ENCODE peak calls at places on chromosomes 4 and X, in ten cellular contexts. One of them, this sample, is unnamed. For H3K9me3, the result is how much of the 10 kb centered on the place peaks cover.

GRCh38 chrX:96436105-96436504 is 248.5 kb upstream of the DIAPH2 start:
- DNase-seq in fibroblast of lung: peak
- DNase-seq in ovary: no peak
- DNase-seq in GM23248: peak
- DNase-seq in CD4-positive, alpha-beta T cell: no peak
- DNase-seq in upper lobe of left lung: no peak
- DNase-seq in tibial artery: no peak
- DNase-seq in prostate gland: no peak
- DNase-seq in right atrium auricular region: no peak
- DNase-seq in neuronal stem cell: no peak
- DNase-seq in this sample: no peak

GRCh38 chr4:74671074-74671698 is 123.1 kb downstream of the BTC start:
- DNase-seq in GM23248: peak
- DNase-seq in ovary: peak
- DNase-seq in fibroblast of lung: peak
- DNase-seq in prostate gland: no peak
- DNase-seq in neuronal stem cell: peak
- DNase-seq in right atrium auricular region: no peak
- DNase-seq in CD4-positive, alpha-beta T cell: peak
- DNase-seq in tibial artery: no peak
- DNase-seq in upper lobe of left lung: peak
- DNase-seq in this sample: no peak

GRCh38 chr4:146243141-146243882 is 29.0 kb downstream of the REELD1 start:
- DNase-seq in tibial artery: no peak
- DNase-seq in right atrium auricular region: no peak
- DNase-seq in upper lobe of left lung: no peak
- DNase-seq in prostate gland: no peak
- DNase-seq in CD4-positive, alpha-beta T cell: peak
- DNase-seq in ovary: peak
- DNase-seq in neuronal stem cell: no peak
- DNase-seq in GM23248: peak
- DNase-seq in fibroblast of lung: peak
- DNase-seq in this sample: peak

GRCh38 chr4:73577371-73577770 is 42.9 kb downstream of the RASSF6 start:
- DNase-seq in upper lobe of left lung: no peak
- DNase-seq in fibroblast of lung: no peak
- DNase-seq in GM23248: no peak
- DNase-seq in neuronal stem cell: no peak
- DNase-seq in prostate gland: no peak
- DNase-seq in right atrium auricular region: no peak
- DNase-seq in tibial artery: no peak
- DNase-seq in CD4-positive, alpha-beta T cell: no peak
- DNase-seq in ovary: no peak
- DNase-seq in this sample: no peak

GRCh38 chr4:3607690-3608514 is 75.7 kb upstream of the LRPAP1 start:
- DNase-seq in GM23248: no peak
- DNase-seq in tibial artery: no peak
- DNase-seq in fibroblast of lung: no peak
- DNase-seq in CD4-positive, alpha-beta T cell: no peak
- DNase-seq in ovary: no peak
- DNase-seq in upper lobe of left lung: no peak
- DNase-seq in prostate gland: no peak
- DNase-seq in right atrium auricular region: no peak
- DNase-seq in neuronal stem cell: no peak
- DNase-seq in this sample: no peak

GRCh38 chr4:155371432-155372043 is 5.2 kb downstream of the MAP9 start:
- DNase-seq in right atrium auricular region: no peak
- DNase-seq in CD4-positive, alpha-beta T cell: no peak
- DNase-seq in neuronal stem cell: no peak
- DNase-seq in tibial artery: no peak
- DNase-seq in fibroblast of lung: peak
- DNase-seq in ovary: no peak
- DNase-seq in GM23248: peak
- DNase-seq in prostate gland: no peak
- DNase-seq in upper lobe of left lung: no peak
- DNase-seq in this sample: no peak

GRCh38 chr4:98786866-98787265 is 128.5 kb upstream of the TSPAN5 start:
- DNase-seq in ovary: no peak
- DNase-seq in fibroblast of lung: no peak
- DNase-seq in prostate gland: no peak
- DNase-seq in CD4-positive, alpha-beta T cell: no peak
- DNase-seq in right atrium auricular region: no peak
- DNase-seq in upper lobe of left lung: no peak
- DNase-seq in GM23248: peak
- DNase-seq in tibial artery: no peak
- DNase-seq in neuronal stem cell: no peak
- DNase-seq in this sample: no peak

GRCh38 chr4:911871-912490 is 20.1 kb downstream of the GAK start:
- DNase-seq in ovary: no peak
- DNase-seq in neuronal stem cell: no peak
- DNase-seq in upper lobe of left lung: no peak
- DNase-seq in CD4-positive, alpha-beta T cell: no peak
- DNase-seq in tibial artery: no peak
- DNase-seq in right atrium auricular region: no peak
- DNase-seq in fibroblast of lung: no peak
- DNase-seq in prostate gland: no peak
- DNase-seq in GM23248: no peak
- DNase-seq in this sample: no peak

GRCh38 chrX:73478961-73479360 is 32.1 kb downstream of the CDX4 start:
- DNase-seq in GM23248: no peak
- DNase-seq in neuronal stem cell: no peak
- DNase-seq in fibroblast of lung: no peak
- DNase-seq in upper lobe of left lung: no peak
- DNase-seq in right atrium auricular region: no peak
- DNase-seq in prostate gland: no peak
- DNase-seq in tibial artery: no peak
- DNase-seq in CD4-positive, alpha-beta T cell: no peak
- DNase-seq in ovary: no peak
- DNase-seq in this sample: no peak

GRCh38 chr4:15398001-15398400 is 29.8 kb upstream of the C1QTNF7 start:
- DNase-seq in neuronal stem cell: no peak
- DNase-seq in ovary: no peak
- DNase-seq in tibial artery: no peak
- DNase-seq in right atrium auricular region: no peak
- DNase-seq in fibroblast of lung: no peak
- DNase-seq in CD4-positive, alpha-beta T cell: no peak
- DNase-seq in GM23248: peak
- DNase-seq in prostate gland: no peak
- DNase-seq in upper lobe of left lung: no peak
- DNase-seq in this sample: no peak

GRCh38 chr4:8728536-8729407 is 136.2 kb downstream of the CPZ start:
- DNase-seq in upper lobe of left lung: peak
- DNase-seq in prostate gland: no peak
- DNase-seq in fibroblast of lung: no peak
- DNase-seq in ovary: no peak
- DNase-seq in neuronal stem cell: no peak
- DNase-seq in GM23248: no peak
- DNase-seq in tibial artery: no peak
- DNase-seq in right atrium auricular region: peak
- DNase-seq in CD4-positive, alpha-beta T cell: no peak
- DNase-seq in this sample: no peak

GRCh38 chr4:86181585-86181984 is 178.3 kb downstream of the MAPK10 start:
- DNase-seq in prostate gland: no peak
- DNase-seq in ovary: no peak
- DNase-seq in CD4-positive, alpha-beta T cell: no peak
- DNase-seq in right atrium auricular region: no peak
- DNase-seq in GM23248: peak
- DNase-seq in neuronal stem cell: no peak
- DNase-seq in fibroblast of lung: peak
- DNase-seq in upper lobe of left lung: no peak
- DNase-seq in tibial artery: no peak
- DNase-seq in this sample: no peak

GRCh38 chrX:40174594-40175415 is 77.0 kb upstream of the BCOR start:
- DNase-seq in GM23248: peak
- DNase-seq in ovary: peak
- DNase-seq in CD4-positive, alpha-beta T cell: no peak
- DNase-seq in upper lobe of left lung: no peak
- DNase-seq in prostate gland: no peak
- DNase-seq in fibroblast of lung: peak
- DNase-seq in tibial artery: peak
- DNase-seq in neuronal stem cell: no peak
- DNase-seq in right atrium auricular region: no peak
- DNase-seq in this sample: no peak

GRCh38 chrX:130028196-130028595 is 45.8 kb downstream of the BCORL1 start:
- DNase-seq in GM23248: peak
- DNase-seq in CD4-positive, alpha-beta T cell: peak
- DNase-seq in ovary: no peak
- DNase-seq in right atrium auricular region: no peak
- DNase-seq in prostate gland: peak
- DNase-seq in tibial artery: no peak
- DNase-seq in neuronal stem cell: no peak
- DNase-seq in fibroblast of lung: peak
- DNase-seq in upper lobe of left lung: peak
- DNase-seq in this sample: peak

GRCh38 chrX:30791296-30792278 is 97.5 kb downstream of the TAB3 start:
- DNase-seq in ovary: no peak
- DNase-seq in GM23248: no peak
- DNase-seq in prostate gland: no peak
- DNase-seq in upper lobe of left lung: no peak
- DNase-seq in tibial artery: no peak
- DNase-seq in fibroblast of lung: no peak
- DNase-seq in right atrium auricular region: no peak
- DNase-seq in neuronal stem cell: no peak
- DNase-seq in CD4-positive, alpha-beta T cell: no peak
- DNase-seq in this sample: no peak
- H3K9me3 ChIP-seq in ovary: under half
- H3K9me3 ChIP-seq in GM23248: under half
- H3K9me3 ChIP-seq in prostate gland: under half
- H3K9me3 ChIP-seq in upper lobe of left lung: under half
- H3K9me3 ChIP-seq in tibial artery: under half
- H3K9me3 ChIP-seq in fibroblast of lung: under half
- H3K9me3 ChIP-seq in right atrium auricular region: under half
- H3K9me3 ChIP-seq in neuronal stem cell: under half
- H3K9me3 ChIP-seq in CD4-positive, alpha-beta T cell: under half
- H3K9me3 ChIP-seq in this sample: under half

GRCh38 chr4:123043013-123043412 is 120.6 kb upstream of the NUDT6 start:
- DNase-seq in ovary: no peak
- DNase-seq in fibroblast of lung: no peak
- DNase-seq in GM23248: peak
- DNase-seq in prostate gland: no peak
- DNase-seq in neuronal stem cell: no peak
- DNase-seq in tibial artery: no peak
- DNase-seq in right atrium auricular region: no peak
- DNase-seq in CD4-positive, alpha-beta T cell: no peak
- DNase-seq in upper lobe of left lung: no peak
- DNase-seq in this sample: no peak

GRCh38 chr4:123043793-123044425 is 121.5 kb upstream of the NUDT6 start:
- DNase-seq in GM23248: no peak
- DNase-seq in neuronal stem cell: no peak
- DNase-seq in tibial artery: no peak
- DNase-seq in right atrium auricular region: no peak
- DNase-seq in CD4-positive, alpha-beta T cell: no peak
- DNase-seq in prostate gland: no peak
- DNase-seq in upper lobe of left lung: no peak
- DNase-seq in ovary: no peak
- DNase-seq in fibroblast of lung: no peak
- DNase-seq in this sample: no peak

GRCh38 chr4:123050014-123050413 is 127.6 kb upstream of the NUDT6 start:
- DNase-seq in right atrium auricular region: no peak
- DNase-seq in tibial artery: no peak
- DNase-seq in prostate gland: no peak
- DNase-seq in CD4-positive, alpha-beta T cell: no peak
- DNase-seq in neuronal stem cell: no peak
- DNase-seq in fibroblast of lung: no peak
- DNase-seq in upper lobe of left lung: no peak
- DNase-seq in GM23248: no peak
- DNase-seq in ovary: no peak
- DNase-seq in this sample: no peak

GRCh38 chr4:123042095-123042494 is 119.7 kb upstream of the NUDT6 start:
- DNase-seq in prostate gland: no peak
- DNase-seq in CD4-positive, alpha-beta T cell: no peak
- DNase-seq in neuronal stem cell: no peak
- DNase-seq in right atrium auricular region: no peak
- DNase-seq in ovary: no peak
- DNase-seq in upper lobe of left lung: no peak
- DNase-seq in fibroblast of lung: no peak
- DNase-seq in tibial artery: no peak
- DNase-seq in GM23248: no peak
- DNase-seq in this sample: no peak

DNA sequence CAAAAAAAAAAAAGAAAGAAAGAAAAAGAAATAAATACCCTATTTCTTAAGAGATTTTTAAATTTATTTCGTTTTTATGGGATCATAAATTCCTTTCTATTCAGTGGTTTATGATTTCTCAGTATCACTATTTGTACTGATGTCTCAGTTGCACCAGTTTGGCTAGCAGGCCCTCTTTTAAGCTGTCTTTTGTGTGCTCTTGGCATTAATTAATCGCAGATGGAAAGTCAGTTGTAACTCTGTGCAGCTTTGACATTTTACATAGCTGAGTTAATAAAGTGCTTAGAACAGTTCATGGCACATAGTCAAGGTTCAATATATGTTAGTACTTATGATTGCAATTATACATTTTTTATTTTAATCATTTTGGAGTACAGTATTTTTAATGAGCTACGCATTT is 123.7 kb upstream of the NUDT6 start:
- DNase-seq in right atrium auricular region: no peak
- DNase-seq in GM23248: no peak
- DNase-seq in CD4-positive, alpha-beta T cell: no peak
- DNase-seq in ovary: no peak
- DNase-seq in tibial artery: no peak
- DNase-seq in prostate gland: no peak
- DNase-seq in upper lobe of left lung: no peak
- DNase-seq in neuronal stem cell: no peak
- DNase-seq in fibroblast of lung: no peak
- DNase-seq in this sample: no peak
- H3K9me3 ChIP-seq in right atrium auricular region: under half
- H3K9me3 ChIP-seq in GM23248: under half
- H3K9me3 ChIP-seq in CD4-positive, alpha-beta T cell: under half
- H3K9me3 ChIP-seq in ovary: under half
- H3K9me3 ChIP-seq in tibial artery: under half
- H3K9me3 ChIP-seq in prostate gland: under half
- H3K9me3 ChIP-seq in upper lobe of left lung: under half
- H3K9me3 ChIP-seq in neuronal stem cell: half or more
- H3K9me3 ChIP-seq in fibroblast of lung: under half
- H3K9me3 ChIP-seq in this sample: under half

DNA sequence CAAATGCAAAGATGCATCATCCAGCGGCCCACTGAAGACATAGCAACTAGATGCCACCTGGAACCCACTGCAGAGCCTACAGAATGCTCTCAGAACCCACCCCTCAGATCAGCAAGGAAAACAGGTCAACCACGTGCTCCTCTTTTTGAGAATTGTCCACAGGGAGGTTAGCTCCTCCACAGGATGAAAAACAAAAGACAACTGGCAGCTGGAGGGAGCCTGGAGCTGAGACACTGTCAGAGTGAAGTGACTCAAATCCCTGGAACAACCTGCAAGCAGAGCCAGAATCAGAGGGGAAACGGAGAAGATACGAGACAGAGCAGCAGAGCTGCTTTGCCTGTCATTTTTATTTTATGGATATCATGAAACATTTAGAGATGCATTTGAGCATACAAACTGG is 277.6 kb downstream of the GASK1B start:
- DNase-seq in tibial artery: no peak
- DNase-seq in upper lobe of left lung: no peak
- DNase-seq in neuronal stem cell: no peak
- DNase-seq in fibroblast of lung: no peak
- DNase-seq in CD4-positive, alpha-beta T cell: no peak
- DNase-seq in ovary: no peak
- DNase-seq in GM23248: no peak
- DNase-seq in prostate gland: no peak
- DNase-seq in right atrium auricular region: no peak
- DNase-seq in this sample: no peak
- H3K9me3 ChIP-seq in tibial artery: under half
- H3K9me3 ChIP-seq in upper lobe of left lung: under half
- H3K9me3 ChIP-seq in neuronal stem cell: under half
- H3K9me3 ChIP-seq in fibroblast of lung: under half
- H3K9me3 ChIP-seq in CD4-positive, alpha-beta T cell: under half
- H3K9me3 ChIP-seq in ovary: under half
- H3K9me3 ChIP-seq in GM23248: under half
- H3K9me3 ChIP-seq in prostate gland: under half
- H3K9me3 ChIP-seq in right atrium auricular region: under half
- H3K9me3 ChIP-seq in this sample: under half

GRCh38 chr4:109319156-109319555 is 16.7 kb upstream of the COL25A1 start:
- DNase-seq in GM23248: no peak
- DNase-seq in neuronal stem cell: no peak
- DNase-seq in right atrium auricular region: no peak
- DNase-seq in upper lobe of left lung: no peak
- DNase-seq in CD4-positive, alpha-beta T cell: no peak
- DNase-seq in fibroblast of lung: no peak
- DNase-seq in prostate gland: no peak
- DNase-seq in tibial artery: no peak
- DNase-seq in ovary: no peak
- DNase-seq in this sample: no peak
- H3K9me3 ChIP-seq in GM23248: under half
- H3K9me3 ChIP-seq in neuronal stem cell: under half
- H3K9me3 ChIP-seq in right atrium auricular region: under half
- H3K9me3 ChIP-seq in upper lobe of left lung: under half
- H3K9me3 ChIP-seq in CD4-positive, alpha-beta T cell: under half
- H3K9me3 ChIP-seq in fibroblast of lung: under half
- H3K9me3 ChIP-seq in prostate gland: under half
- H3K9me3 ChIP-seq in tibial artery: under half
- H3K9me3 ChIP-seq in ovary: under half
- H3K9me3 ChIP-seq in this sample: under half